ENCODE peak calls at places on chromosomes 4 and X, in eight cellular contexts. One of them, this sample, is unnamed.
A peak's percentile ranks its signal among the peaks of the same experiment; 100 is the strongest.

GRCh38 chr4:117692538-117692937 is 341.7 kb upstream of the NDST3 start:
- DNase-seq in esophagus muscularis mucosa: no peak
- DNase-seq in mammary epithelial cell: no peak
- DNase-seq in endodermal cell: no peak
- DNase-seq in BE2C: peak; percentile 40
- DNase-seq in suprapubic skin: no peak
- DNase-seq in tibial artery: no peak
- DNase-seq in lung: no peak
- DNase-seq in this sample: no peak

GRCh38 chr4:22457348-22457747 is 58.5 kb downstream of the ADGRA3 start:
- DNase-seq in lung: no peak
- DNase-seq in mammary epithelial cell: no peak
- DNase-seq in tibial artery: no peak
- DNase-seq in suprapubic skin: no peak
- DNase-seq in endodermal cell: no peak
- DNase-seq in esophagus muscularis mucosa: no peak
- DNase-seq in BE2C: no peak
- DNase-seq in this sample: no peak

GRCh38 chr4:173025131-173025530 is 143.5 kb upstream of the GALNT7 start:
- DNase-seq in esophagus muscularis mucosa: peak; percentile 88
- DNase-seq in BE2C: peak; percentile 60
- DNase-seq in tibial artery: peak; percentile 35
- DNase-seq in endodermal cell: peak; percentile 82
- DNase-seq in mammary epithelial cell: peak; percentile 58
- DNase-seq in suprapubic skin: no peak
- DNase-seq in lung: peak; percentile 43
- DNase-seq in this sample: peak; percentile 16

GRCh38 chrX:36445576-36445975 is 526.0 kb downstream of the CFAP47 start:
- DNase-seq in endodermal cell: no peak
- DNase-seq in mammary epithelial cell: no peak
- DNase-seq in suprapubic skin: no peak
- DNase-seq in tibial artery: no peak
- DNase-seq in BE2C: no peak
- DNase-seq in lung: no peak
- DNase-seq in esophagus muscularis mucosa: no peak
- DNase-seq in this sample: no peak

GRCh38 chrX:23982891-23983290 is 44.1 kb downstream of the KLHL15 start:
- DNase-seq in esophagus muscularis mucosa: no peak
- DNase-seq in lung: no peak
- DNase-seq in endodermal cell: no peak
- DNase-seq in suprapubic skin: no peak
- DNase-seq in mammary epithelial cell: no peak
- DNase-seq in BE2C: no peak
- DNase-seq in tibial artery: no peak
- DNase-seq in this sample: no peak

GRCh38 chrX:65127804-65128203 is 151.6 kb upstream of the ZC4H2 start:
- DNase-seq in BE2C: no peak
- DNase-seq in mammary epithelial cell: no peak
- DNase-seq in tibial artery: no peak
- DNase-seq in esophagus muscularis mucosa: no peak
- DNase-seq in suprapubic skin: no peak
- DNase-seq in endodermal cell: no peak
- DNase-seq in lung: no peak
- DNase-seq in this sample: no peak

GRCh38 chr4:184096561-184097239 is 121.0 kb downstream of the ENPP6 start:
- DNase-seq in esophagus muscularis mucosa: no peak
- DNase-seq in endodermal cell: no peak
- DNase-seq in tibial artery: no peak
- DNase-seq in mammary epithelial cell: no peak
- DNase-seq in suprapubic skin: no peak
- DNase-seq in lung: no peak
- DNase-seq in BE2C: no peak
- DNase-seq in this sample: no peak

GRCh38 chr4:138405439-138405838 is 163.3 kb upstream of the SLC7A11 start:
- DNase-seq in esophagus muscularis mucosa: no peak
- DNase-seq in mammary epithelial cell: peak; percentile 63
- DNase-seq in tibial artery: no peak
- DNase-seq in lung: no peak
- DNase-seq in BE2C: no peak
- DNase-seq in endodermal cell: no peak
- DNase-seq in suprapubic skin: no peak
- DNase-seq in this sample: peak; percentile 46

GRCh38 chrX:20373063-20373462 is 106.4 kb upstream of the RPS6KA3 start:
- DNase-seq in lung: no peak
- DNase-seq in endodermal cell: no peak
- DNase-seq in suprapubic skin: no peak
- DNase-seq in esophagus muscularis mucosa: no peak
- DNase-seq in mammary epithelial cell: no peak
- DNase-seq in tibial artery: no peak
- DNase-seq in BE2C: no peak
- DNase-seq in this sample: no peak

GRCh38 chr4:4871267-4872147 is 12.0 kb downstream of the MSX1 start:
- DNase-seq in esophagus muscularis mucosa: no peak
- DNase-seq in BE2C: no peak
- DNase-seq in lung: no peak
- DNase-seq in endodermal cell: peak; percentile 71
- DNase-seq in tibial artery: no peak
- DNase-seq in suprapubic skin: no peak
- DNase-seq in mammary epithelial cell: no peak
- DNase-seq in this sample: no peak

GRCh38 chrX:130704053-130705038 is 198.7 kb downstream of the ENOX2 start:
- DNase-seq in mammary epithelial cell: peak; percentile 13
- DNase-seq in suprapubic skin: no peak
- DNase-seq in endodermal cell: no peak
- DNase-seq in tibial artery: no peak
- DNase-seq in lung: no peak
- DNase-seq in esophagus muscularis mucosa: no peak
- DNase-seq in BE2C: no peak
- DNase-seq in this sample: no peak

GRCh38 chr4:18291313-18291712 is 269.8 kb upstream of the LCORL start:
- DNase-seq in BE2C: no peak
- DNase-seq in suprapubic skin: no peak
- DNase-seq in endodermal cell: peak; percentile 51
- DNase-seq in tibial artery: no peak
- DNase-seq in mammary epithelial cell: no peak
- DNase-seq in esophagus muscularis mucosa: no peak
- DNase-seq in lung: no peak
- DNase-seq in this sample: no peak

GRCh38 chr4:82017680-82018079 is 356.1 kb downstream of the HNRNPD start:
- DNase-seq in esophagus muscularis mucosa: no peak
- DNase-seq in suprapubic skin: no peak
- DNase-seq in mammary epithelial cell: peak; percentile 39
- DNase-seq in lung: no peak
- DNase-seq in endodermal cell: peak; percentile 48
- DNase-seq in BE2C: no peak
- DNase-seq in tibial artery: no peak
- DNase-seq in this sample: no peak

GRCh38 chr4:146232131-146232722 is 17.9 kb downstream of the REELD1 start:
- DNase-seq in esophagus muscularis mucosa: no peak
- DNase-seq in endodermal cell: no peak
- DNase-seq in suprapubic skin: no peak
- DNase-seq in lung: no peak
- DNase-seq in BE2C: no peak
- DNase-seq in tibial artery: no peak
- DNase-seq in mammary epithelial cell: peak; percentile 31
- DNase-seq in this sample: no peak

GRCh38 chrX:130301405-130301804 is 32.7 kb upstream of the ZNF280C start:
- DNase-seq in suprapubic skin: no peak
- DNase-seq in lung: no peak
- DNase-seq in BE2C: no peak
- DNase-seq in tibial artery: no peak
- DNase-seq in endodermal cell: no peak
- DNase-seq in mammary epithelial cell: no peak
- DNase-seq in esophagus muscularis mucosa: no peak
- DNase-seq in this sample: no peak

GRCh38 chr4:40502936-40503335 is 126.7 kb downstream of the RBM47 start:
- DNase-seq in BE2C: no peak
- DNase-seq in esophagus muscularis mucosa: no peak
- DNase-seq in lung: no peak
- DNase-seq in suprapubic skin: no peak
- DNase-seq in mammary epithelial cell: no peak
- DNase-seq in tibial artery: no peak
- DNase-seq in endodermal cell: no peak
- DNase-seq in this sample: no peak

GRCh38 chr4:157048248-157048647 is 27.7 kb upstream of the GLRB start:
- DNase-seq in BE2C: no peak
- DNase-seq in suprapubic skin: peak; percentile 80
- DNase-seq in tibial artery: peak; percentile 72
- DNase-seq in endodermal cell: no peak
- DNase-seq in lung: peak; percentile 33
- DNase-seq in esophagus muscularis mucosa: no peak
- DNase-seq in mammary epithelial cell: no peak
- DNase-seq in this sample: no peak

GRCh38 chrX:155966876-155967275 is 30.6 kb upstream of the IL9R start:
- DNase-seq in suprapubic skin: no peak
- DNase-seq in endodermal cell: peak; percentile 62
- DNase-seq in esophagus muscularis mucosa: no peak
- DNase-seq in tibial artery: no peak
- DNase-seq in BE2C: peak; percentile 52
- DNase-seq in mammary epithelial cell: no peak
- DNase-seq in lung: no peak
- DNase-seq in this sample: peak; percentile 12

DNA sequence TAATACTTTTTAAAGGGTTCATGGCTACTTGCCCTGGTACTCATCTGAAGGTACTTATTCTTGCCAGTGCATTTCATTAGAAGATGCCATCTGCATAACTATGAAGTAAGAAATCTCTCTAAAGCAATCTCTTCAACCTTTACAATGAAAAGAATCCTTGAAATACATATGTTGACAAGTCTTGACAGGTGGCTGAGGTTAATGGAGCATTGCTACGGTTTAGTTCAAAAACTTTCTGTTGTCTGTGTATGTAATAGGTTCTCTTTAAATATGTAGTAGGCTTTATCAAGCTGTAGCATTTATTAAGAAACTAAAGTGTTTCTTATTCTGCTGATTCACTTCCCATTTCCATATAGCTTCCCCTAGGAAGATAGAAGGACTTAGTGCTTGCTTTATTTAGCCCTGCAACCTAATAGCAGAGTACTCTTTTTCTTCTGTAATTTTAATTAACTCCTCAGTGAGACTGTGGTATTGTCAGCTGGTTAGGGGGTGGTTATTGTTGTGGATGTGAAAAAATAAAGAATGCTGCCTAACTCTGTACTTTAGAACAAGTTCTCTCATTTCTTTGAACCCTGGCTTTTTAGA is 39.3 kb downstream of the SLAIN2 start:
- DNase-seq in suprapubic skin: no peak
- DNase-seq in BE2C: no peak
- DNase-seq in lung: no peak
- DNase-seq in mammary epithelial cell: peak; percentile 73
- DNase-seq in esophagus muscularis mucosa: no peak
- DNase-seq in tibial artery: no peak
- DNase-seq in endodermal cell: no peak
- DNase-seq in this sample: no peak
- H3K36me3 ChIP-seq in suprapubic skin: peaks cover 13% of the 10 kb centered on the region
- H3K36me3 ChIP-seq in BE2C: peaks cover 21% of the 10 kb centered on the region
- H3K36me3 ChIP-seq in lung: peaks cover 5% of the 10 kb centered on the region
- H3K36me3 ChIP-seq in mammary epithelial cell: peaks cover 11% of the 10 kb centered on the region
- H3K36me3 ChIP-seq in esophagus muscularis mucosa: peaks cover 3% of the 10 kb centered on the region
- H3K36me3 ChIP-seq in tibial artery: peaks cover 20% of the 10 kb centered on the region
- H3K36me3 ChIP-seq in endodermal cell: peaks cover 65% of the 10 kb centered on the region
- H3K36me3 ChIP-seq in this sample: peaks cover 9% of the 10 kb centered on the region

DNA sequence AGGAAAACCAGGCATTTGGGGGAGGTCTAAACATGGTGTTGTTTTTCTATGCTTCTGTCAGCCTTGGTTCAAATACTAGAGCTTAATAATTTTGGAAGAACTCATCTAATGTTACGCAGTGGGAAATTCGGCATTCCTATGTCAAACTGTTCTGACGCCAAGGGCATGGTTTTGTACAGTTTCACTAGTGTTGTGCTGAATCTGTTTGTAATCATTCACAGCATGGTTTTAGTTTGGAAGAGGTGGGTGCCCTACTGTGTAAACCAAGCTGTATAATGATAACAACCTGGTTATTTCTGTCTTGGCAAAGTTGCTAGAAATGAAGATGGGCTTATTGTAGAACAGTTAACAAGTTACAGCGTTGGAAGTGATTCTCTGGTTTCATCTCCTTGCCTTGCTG is 5.2 kb downstream of the DDX3X start:
- DNase-seq in suprapubic skin: no peak
- DNase-seq in endodermal cell: no peak
- DNase-seq in tibial artery: no peak
- DNase-seq in mammary epithelial cell: no peak
- DNase-seq in esophagus muscularis mucosa: no peak
- DNase-seq in lung: no peak
- DNase-seq in BE2C: no peak
- DNase-seq in this sample: no peak
- H3K36me3 ChIP-seq in suprapubic skin: peaks cover 26% of the 10 kb centered on the region
- H3K36me3 ChIP-seq in endodermal cell: peaks cover 73% of the 10 kb centered on the region
- H3K36me3 ChIP-seq in tibial artery: peaks cover 63% of the 10 kb centered on the region
- H3K36me3 ChIP-seq in mammary epithelial cell: peaks cover 42% of the 10 kb centered on the region
- H3K36me3 ChIP-seq in esophagus muscularis mucosa: peaks cover 38% of the 10 kb centered on the region
- H3K36me3 ChIP-seq in lung: peaks cover 17% of the 10 kb centered on the region
- H3K36me3 ChIP-seq in BE2C: peaks cover 66% of the 10 kb centered on the region
- H3K36me3 ChIP-seq in this sample: peaks cover 40% of the 10 kb centered on the region

GRCh38 chrX:72137846-72138455 is 6.2 kb upstream of the RTL5 start:
- DNase-seq in endodermal cell: no peak
- DNase-seq in esophagus muscularis mucosa: no peak
- DNase-seq in mammary epithelial cell: no peak
- DNase-seq in BE2C: no peak
- DNase-seq in suprapubic skin: no peak
- DNase-seq in tibial artery: no peak
- DNase-seq in lung: no peak
- DNase-seq in this sample: no peak

GRCh38 chrX:72142094-72142843 is 10.6 kb upstream of the RTL5 start:
- DNase-seq in endodermal cell: no peak
- DNase-seq in esophagus muscularis mucosa: no peak
- DNase-seq in BE2C: peak; percentile 27
- DNase-seq in tibial artery: no peak
- DNase-seq in mammary epithelial cell: no peak
- DNase-seq in suprapubic skin: no peak
- DNase-seq in lung: no peak
- DNase-seq in this sample: no peak

GRCh38 chrX:72139538-72139937 is 7.8 kb upstream of the RTL5 start:
- DNase-seq in endodermal cell: no peak
- DNase-seq in esophagus muscularis mucosa: no peak
- DNase-seq in tibial artery: no peak
- DNase-seq in lung: no peak
- DNase-seq in suprapubic skin: no peak
- DNase-seq in mammary epithelial cell: no peak
- DNase-seq in BE2C: no peak
- DNase-seq in this sample: no peak

GRCh38 chrX:72142931-72143709 is 11.4 kb upstream of the RTL5 start:
- DNase-seq in endodermal cell: no peak
- DNase-seq in esophagus muscularis mucosa: no peak
- DNase-seq in BE2C: no peak
- DNase-seq in tibial artery: no peak
- DNase-seq in lung: no peak
- DNase-seq in mammary epithelial cell: no peak
- DNase-seq in suprapubic skin: no peak
- DNase-seq in this sample: no peak

GRCh38 chrX:72141372-72142004 is 9.8 kb upstream of the RTL5 start:
- DNase-seq in BE2C: no peak
- DNase-seq in endodermal cell: no peak
- DNase-seq in esophagus muscularis mucosa: no peak
- DNase-seq in suprapubic skin: no peak
- DNase-seq in mammary epithelial cell: no peak
- DNase-seq in lung: no peak
- DNase-seq in tibial artery: no peak
- DNase-seq in this sample: no peak
- H3K36me3 ChIP-seq in BE2C: peaks cover 29% of the 10 kb centered on the region
- H3K36me3 ChIP-seq in endodermal cell: no peaks in the 10 kb centered on the region
- H3K36me3 ChIP-seq in esophagus muscularis mucosa: peaks cover 28% of the 10 kb centered on the region
- H3K36me3 ChIP-seq in suprapubic skin: peaks cover 4% of the 10 kb centered on the region
- H3K36me3 ChIP-seq in mammary epithelial cell: no peaks in the 10 kb centered on the region
- H3K36me3 ChIP-seq in lung: no peaks in the 10 kb centered on the region
- H3K36me3 ChIP-seq in tibial artery: peaks cover 38% of the 10 kb centered on the region
- H3K36me3 ChIP-seq in this sample: no peaks in the 10 kb centered on the region

GRCh38 chr4:1658581-1658980 is 25.5 kb downstream of the FAM53A start:
- DNase-seq in BE2C: no peak
- DNase-seq in esophagus muscularis mucosa: no peak
- DNase-seq in lung: no peak
- DNase-seq in tibial artery: no peak
- DNase-seq in suprapubic skin: no peak
- DNase-seq in endodermal cell: no peak
- DNase-seq in mammary epithelial cell: no peak
- DNase-seq in this sample: no peak
- H3K36me3 ChIP-seq in BE2C: no peaks in the 10 kb centered on the region
- H3K36me3 ChIP-seq in esophagus muscularis mucosa: peaks cover 13% of the 10 kb centered on the region
- H3K36me3 ChIP-seq in lung: peaks cover 9% of the 10 kb centered on the region
- H3K36me3 ChIP-seq in tibial artery: peaks cover 10% of the 10 kb centered on the region
- H3K36me3 ChIP-seq in suprapubic skin: peaks cover 9% of the 10 kb centered on the region
- H3K36me3 ChIP-seq in endodermal cell: no peaks in the 10 kb centered on the region
- H3K36me3 ChIP-seq in mammary epithelial cell: no peaks in the 10 kb centered on the region
- H3K36me3 ChIP-seq in this sample: no peaks in the 10 kb centered on the region